ENCODE peak calls at places on chromosome 1, in five cellular contexts. One of them, this sample, is unnamed.

GRCh38 chr1:186033744-186034345 is 299.7 kb downstream of the HMCN1 start:
- DNase-seq in breast epithelium: no peak
- DNase-seq in GM10248: no peak
- DNase-seq in stimulated activated CD4-positive, alpha-beta T cell treated with anti-CD3 and anti-CD28 coated beads, Interleukin-15, amount 100 ng/mL, for 1 hour: no peak
- DNase-seq in foreskin fibroblast: peak; percentile 43
- DNase-seq in this sample: no peak

GRCh38 chr1:3902111-3902511 is 2.0 kb upstream of the C1orf174 start:
- DNase-seq in breast epithelium: no peak
- DNase-seq in GM10248: no peak
- DNase-seq in stimulated activated CD4-positive, alpha-beta T cell treated with anti-CD3 and anti-CD28 coated beads, Interleukin-15, amount 100 ng/mL, for 1 hour: no peak
- DNase-seq in foreskin fibroblast: no peak
- DNase-seq in this sample: peak; percentile 60

GRCh38 chr1:93584238-93585003 is 97.2 kb downstream of the BCAR3 start:
- DNase-seq in breast epithelium: no peak
- DNase-seq in GM10248: no peak
- DNase-seq in stimulated activated CD4-positive, alpha-beta T cell treated with anti-CD3 and anti-CD28 coated beads, Interleukin-15, amount 100 ng/mL, for 1 hour: no peak
- DNase-seq in foreskin fibroblast: peak; percentile 68
- DNase-seq in this sample: no peak

GRCh38 chr1:218090459-218090858 is 194.6 kb upstream of the RRP15 start:
- DNase-seq in breast epithelium: no peak
- DNase-seq in GM10248: no peak
- DNase-seq in stimulated activated CD4-positive, alpha-beta T cell treated with anti-CD3 and anti-CD28 coated beads, Interleukin-15, amount 100 ng/mL, for 1 hour: no peak
- DNase-seq in foreskin fibroblast: no peak
- DNase-seq in this sample: no peak

GRCh38 chr1:42943166-42943565 is 15.5 kb downstream of the SLC2A1 start:
- DNase-seq in breast epithelium: peak; percentile 82
- DNase-seq in GM10248: no peak
- DNase-seq in stimulated activated CD4-positive, alpha-beta T cell treated with anti-CD3 and anti-CD28 coated beads, Interleukin-15, amount 100 ng/mL, for 1 hour: no peak
- DNase-seq in foreskin fibroblast: no peak
- DNase-seq in this sample: no peak

GRCh38 chr1:56758135-56758534 is 61.1 kb downstream of the FYB2 start:
- DNase-seq in breast epithelium: no peak
- DNase-seq in GM10248: no peak
- DNase-seq in stimulated activated CD4-positive, alpha-beta T cell treated with anti-CD3 and anti-CD28 coated beads, Interleukin-15, amount 100 ng/mL, for 1 hour: no peak
- DNase-seq in foreskin fibroblast: no peak
- DNase-seq in this sample: no peak

GRCh38 chr1:2645143-2645542 is 12.3 kb upstream of the MMEL1 start:
- DNase-seq in breast epithelium: peak; percentile 38
- DNase-seq in GM10248: no peak
- DNase-seq in stimulated activated CD4-positive, alpha-beta T cell treated with anti-CD3 and anti-CD28 coated beads, Interleukin-15, amount 100 ng/mL, for 1 hour: no peak
- DNase-seq in foreskin fibroblast: no peak
- DNase-seq in this sample: peak; percentile 44

GRCh38 chr1:211653907-211654553 is 21.4 kb downstream of the NEK2 start:
- DNase-seq in breast epithelium: no peak
- DNase-seq in GM10248: no peak
- DNase-seq in stimulated activated CD4-positive, alpha-beta T cell treated with anti-CD3 and anti-CD28 coated beads, Interleukin-15, amount 100 ng/mL, for 1 hour: no peak
- DNase-seq in foreskin fibroblast: peak; percentile 61
- DNase-seq in this sample: no peak

GRCh38 chr1:218656301-218657037 is 311.3 kb downstream of the TGFB2 start:
- DNase-seq in breast epithelium: no peak
- DNase-seq in GM10248: no peak
- DNase-seq in stimulated activated CD4-positive, alpha-beta T cell treated with anti-CD3 and anti-CD28 coated beads, Interleukin-15, amount 100 ng/mL, for 1 hour: no peak
- DNase-seq in foreskin fibroblast: peak; percentile 56
- DNase-seq in this sample: no peak

GRCh38 chr1:22711071-22711470 is 432 bp downstream of the EPHB2 start:
- DNase-seq in breast epithelium: no peak
- DNase-seq in GM10248: no peak
- DNase-seq in stimulated activated CD4-positive, alpha-beta T cell treated with anti-CD3 and anti-CD28 coated beads, Interleukin-15, amount 100 ng/mL, for 1 hour: no peak
- DNase-seq in foreskin fibroblast: peak; percentile 30
- DNase-seq in this sample: no peak

GRCh38 chr1:22289251-22289995 is 146.5 kb upstream of the WNT4 start:
- DNase-seq in breast epithelium: peak; percentile 7
- DNase-seq in GM10248: no peak
- DNase-seq in stimulated activated CD4-positive, alpha-beta T cell treated with anti-CD3 and anti-CD28 coated beads, Interleukin-15, amount 100 ng/mL, for 1 hour: no peak
- DNase-seq in foreskin fibroblast: no peak
- DNase-seq in this sample: no peak

GRCh38 chr1:163163861-163164582 is 38.7 kb downstream of the RGS5 start:
- DNase-seq in breast epithelium: no peak
- DNase-seq in GM10248: no peak
- DNase-seq in stimulated activated CD4-positive, alpha-beta T cell treated with anti-CD3 and anti-CD28 coated beads, Interleukin-15, amount 100 ng/mL, for 1 hour: no peak
- DNase-seq in foreskin fibroblast: peak; percentile 68
- DNase-seq in this sample: no peak

GRCh38 chr1:33928256-33928655 is 64.4 kb downstream of the HMGB4 start:
- DNase-seq in breast epithelium: no peak
- DNase-seq in GM10248: no peak
- DNase-seq in stimulated activated CD4-positive, alpha-beta T cell treated with anti-CD3 and anti-CD28 coated beads, Interleukin-15, amount 100 ng/mL, for 1 hour: no peak
- DNase-seq in foreskin fibroblast: no peak
- DNase-seq in this sample: no peak

GRCh38 chr1:154290921-154291320 is 18.5 kb downstream of the HAX1 start:
- DNase-seq in breast epithelium: no peak
- DNase-seq in GM10248: no peak
- DNase-seq in stimulated activated CD4-positive, alpha-beta T cell treated with anti-CD3 and anti-CD28 coated beads, Interleukin-15, amount 100 ng/mL, for 1 hour: no peak
- DNase-seq in foreskin fibroblast: no peak
- DNase-seq in this sample: no peak

GRCh38 chr1:16351449-16351993 is 759 bp downstream of the FBXO42 start:
- DNase-seq in breast epithelium: no peak
- DNase-seq in GM10248: peak; percentile 20
- DNase-seq in stimulated activated CD4-positive, alpha-beta T cell treated with anti-CD3 and anti-CD28 coated beads, Interleukin-15, amount 100 ng/mL, for 1 hour: no peak
- DNase-seq in foreskin fibroblast: peak; percentile 44
- DNase-seq in this sample: no peak

GRCh38 chr1:226696552-226696951 is 42.5 kb downstream of the ITPKB start:
- DNase-seq in breast epithelium: no peak
- DNase-seq in GM10248: no peak
- DNase-seq in stimulated activated CD4-positive, alpha-beta T cell treated with anti-CD3 and anti-CD28 coated beads, Interleukin-15, amount 100 ng/mL, for 1 hour: no peak
- DNase-seq in foreskin fibroblast: peak; percentile 38
- DNase-seq in this sample: no peak

GRCh38 chr1:207186503-207186902 is 82.5 kb downstream of the C4BPA start:
- DNase-seq in breast epithelium: no peak
- DNase-seq in GM10248: no peak
- DNase-seq in stimulated activated CD4-positive, alpha-beta T cell treated with anti-CD3 and anti-CD28 coated beads, Interleukin-15, amount 100 ng/mL, for 1 hour: no peak
- DNase-seq in foreskin fibroblast: no peak
- DNase-seq in this sample: no peak

GRCh38 chr1:77288275-77288674 is 6.5 kb downstream of the AK5 start:
- DNase-seq in breast epithelium: no peak
- DNase-seq in GM10248: no peak
- DNase-seq in stimulated activated CD4-positive, alpha-beta T cell treated with anti-CD3 and anti-CD28 coated beads, Interleukin-15, amount 100 ng/mL, for 1 hour: no peak
- DNase-seq in foreskin fibroblast: peak; percentile 61
- DNase-seq in this sample: no peak

GRCh38 chr1:84855168-84855567 is 37.8 kb downstream of the LPAR3 start:
- DNase-seq in breast epithelium: no peak
- DNase-seq in GM10248: no peak
- DNase-seq in stimulated activated CD4-positive, alpha-beta T cell treated with anti-CD3 and anti-CD28 coated beads, Interleukin-15, amount 100 ng/mL, for 1 hour: no peak
- DNase-seq in foreskin fibroblast: peak; percentile 88
- DNase-seq in this sample: no peak

GRCh38 chr1:48772221-48772620 is 4.5 kb downstream of the BEND5 start:
- DNase-seq in breast epithelium: no peak
- DNase-seq in GM10248: no peak
- DNase-seq in stimulated activated CD4-positive, alpha-beta T cell treated with anti-CD3 and anti-CD28 coated beads, Interleukin-15, amount 100 ng/mL, for 1 hour: no peak
- DNase-seq in foreskin fibroblast: no peak
- DNase-seq in this sample: no peak

GRCh38 chr1:20165522-20165951 is 20.4 kb upstream of the UBXN10 start:
- DNase-seq in breast epithelium: no peak
- DNase-seq in GM10248: peak; percentile 61
- DNase-seq in stimulated activated CD4-positive, alpha-beta T cell treated with anti-CD3 and anti-CD28 coated beads, Interleukin-15, amount 100 ng/mL, for 1 hour: no peak
- DNase-seq in foreskin fibroblast: peak; percentile 25
- DNase-seq in this sample: no peak

GRCh38 chr1:202692959-202693555 is 17.2 kb downstream of the SYT2 start:
- DNase-seq in breast epithelium: peak; percentile 60
- DNase-seq in GM10248: peak; percentile 76
- DNase-seq in stimulated activated CD4-positive, alpha-beta T cell treated with anti-CD3 and anti-CD28 coated beads, Interleukin-15, amount 100 ng/mL, for 1 hour: peak; percentile 31
- DNase-seq in foreskin fibroblast: peak; percentile 90
- DNase-seq in this sample: no peak

GRCh38 chr1:244054924-244055263 is 3.8 kb downstream of the ZBTB18 start:
- DNase-seq in breast epithelium: no peak
- DNase-seq in GM10248: no peak
- DNase-seq in stimulated activated CD4-positive, alpha-beta T cell treated with anti-CD3 and anti-CD28 coated beads, Interleukin-15, amount 100 ng/mL, for 1 hour: no peak
- DNase-seq in foreskin fibroblast: no peak
- DNase-seq in this sample: no peak

GRCh38 chr1:109482796-109483638 is 688 bp upstream of the ATXN7L2 start:
- DNase-seq in breast epithelium: no peak
- DNase-seq in GM10248: no peak
- DNase-seq in stimulated activated CD4-positive, alpha-beta T cell treated with anti-CD3 and anti-CD28 coated beads, Interleukin-15, amount 100 ng/mL, for 1 hour: no peak
- DNase-seq in foreskin fibroblast: no peak
- DNase-seq in this sample: no peak

GRCh38 chr1:1841575-1841991 is 49.3 kb downstream of the GNB1 start:
- DNase-seq in breast epithelium: no peak
- DNase-seq in GM10248: no peak
- DNase-seq in stimulated activated CD4-positive, alpha-beta T cell treated with anti-CD3 and anti-CD28 coated beads, Interleukin-15, amount 100 ng/mL, for 1 hour: no peak
- DNase-seq in foreskin fibroblast: peak; percentile 58
- DNase-seq in this sample: no peak

GRCh38 chr1:202192770-202193613 is 607 bp upstream of the LGR6 start:
- DNase-seq in breast epithelium: no peak
- DNase-seq in GM10248: peak; percentile 78
- DNase-seq in stimulated activated CD4-positive, alpha-beta T cell treated with anti-CD3 and anti-CD28 coated beads, Interleukin-15, amount 100 ng/mL, for 1 hour: peak; percentile 22
- DNase-seq in foreskin fibroblast: peak; percentile 72
- DNase-seq in this sample: no peak